ENCODE peak calls at places on chromosomes 1 and 21, in seven cellular contexts. D is IMR-90, Y is foreskin fibroblast, C is progenitor cell of endocrine pancreas, V is tibial nerve, N is fibroblast of lung, Z is astrocyte of the spinal cord. T is an unnamed sample.

GRCh38 chr1:39609618-39610331 is 29.7 kb downstream of the HEYL start:
- DNase-seq in C (peak; percentile 66), Z (peak; percentile 19), N (peak; percentile 27), V (peak; percentile 61), D (no peak), Y (peak; percentile 23), T (no peak)

GRCh38 chr1:116333171-116334014 is 39.7 kb upstream of the ATP1A1 start:
- DNase-seq in Y (no peak), N (no peak), Z (no peak), V (no peak), D (no peak), C (no peak), T (no peak)

GRCh38 chr1:110282395-110282794 is 56.8 kb upstream of the RBM15 start:
- DNase-seq in V (no peak), Z (no peak), D (no peak), N (no peak), C (no peak), Y (no peak), T (peak; percentile 67)

GRCh38 chr21:35428927-35429326 is 379.8 kb upstream of the RUNX1 start:
- DNase-seq in Z (no peak), C (no peak), Y (no peak), V (peak; percentile 12), D (no peak), N (no peak), T (no peak)

GRCh38 chr1:87880098-87880746 is 551.5 kb downstream of the LMO4 start:
- DNase-seq in D (no peak), C (no peak), N (peak; percentile 6), Z (no peak), Y (no peak), V (no peak), T (no peak)

GRCh38 chr1:65172936-65173335 is 24.9 kb downstream of the AK4 start:
- DNase-seq in D (no peak), N (no peak), Y (no peak), Z (no peak), C (no peak), V (no peak), T (no peak)

GRCh38 chr1:43454270-43455011 is 710 bp upstream of the HYI start:
- DNase-seq in C (peak; percentile 35), D (peak; percentile 81), V (peak; percentile 65), Y (peak; percentile 82), Z (peak; percentile 85), N (peak; percentile 88), T (peak; percentile 94)

GRCh38 chr21:20739421-20739820 is 258.8 kb upstream of the NCAM2 start:
- DNase-seq in N (no peak), Y (no peak), Z (no peak), D (no peak), V (no peak), C (no peak), T (no peak)

GRCh38 chr21:28543975-28544374 is 448.7 kb downstream of the LTN1 start:
- DNase-seq in Z (no peak), D (no peak), V (no peak), N (no peak), Y (no peak), C (no peak), T (no peak)

GRCh38 chr1:100606438-100606837 is 68.5 kb downstream of the GPR88 start:
- DNase-seq in V (peak; percentile 32), Z (peak; percentile 71), N (peak; percentile 65), Y (peak; percentile 58), C (no peak), D (peak; percentile 74), T (no peak)

GRCh38 chr21:35256468-35256988 is 207.4 kb upstream of the RUNX1 start:
- DNase-seq in C (no peak), Z (peak; percentile 99), N (peak; percentile 99), V (peak; percentile 60), D (peak; percentile 100), Y (peak; percentile 97), T (no peak)

GRCh38 chr1:221045842-221046831 is 166.9 kb downstream of the HLX start:
- DNase-seq in N (peak; percentile 39), Y (no peak), V (no peak), Z (peak; percentile 43), C (no peak), D (peak; percentile 38), T (no peak)

GRCh38 chr1:151131832-151132675 is 14.4 kb downstream of the SEMA6C start:
- DNase-seq in Y (no peak), V (no peak), Z (peak; percentile 9), N (peak; percentile 30), D (no peak), C (peak; percentile 23), T (no peak)

GRCh38 chr1:72282690-72283203 is 408 bp upstream of the NEGR1 start:
- DNase-seq in D (peak; percentile 89), N (peak; percentile 94), Y (peak; percentile 97), C (peak; percentile 60), V (peak; percentile 78), Z (peak; percentile 98), T (no peak)

GRCh38 chr1:7500381-7501258 is 270.5 kb upstream of the VAMP3 start:
- DNase-seq in Y (no peak), Z (no peak), V (no peak), D (no peak), N (no peak), C (no peak), T (no peak)

DNA sequence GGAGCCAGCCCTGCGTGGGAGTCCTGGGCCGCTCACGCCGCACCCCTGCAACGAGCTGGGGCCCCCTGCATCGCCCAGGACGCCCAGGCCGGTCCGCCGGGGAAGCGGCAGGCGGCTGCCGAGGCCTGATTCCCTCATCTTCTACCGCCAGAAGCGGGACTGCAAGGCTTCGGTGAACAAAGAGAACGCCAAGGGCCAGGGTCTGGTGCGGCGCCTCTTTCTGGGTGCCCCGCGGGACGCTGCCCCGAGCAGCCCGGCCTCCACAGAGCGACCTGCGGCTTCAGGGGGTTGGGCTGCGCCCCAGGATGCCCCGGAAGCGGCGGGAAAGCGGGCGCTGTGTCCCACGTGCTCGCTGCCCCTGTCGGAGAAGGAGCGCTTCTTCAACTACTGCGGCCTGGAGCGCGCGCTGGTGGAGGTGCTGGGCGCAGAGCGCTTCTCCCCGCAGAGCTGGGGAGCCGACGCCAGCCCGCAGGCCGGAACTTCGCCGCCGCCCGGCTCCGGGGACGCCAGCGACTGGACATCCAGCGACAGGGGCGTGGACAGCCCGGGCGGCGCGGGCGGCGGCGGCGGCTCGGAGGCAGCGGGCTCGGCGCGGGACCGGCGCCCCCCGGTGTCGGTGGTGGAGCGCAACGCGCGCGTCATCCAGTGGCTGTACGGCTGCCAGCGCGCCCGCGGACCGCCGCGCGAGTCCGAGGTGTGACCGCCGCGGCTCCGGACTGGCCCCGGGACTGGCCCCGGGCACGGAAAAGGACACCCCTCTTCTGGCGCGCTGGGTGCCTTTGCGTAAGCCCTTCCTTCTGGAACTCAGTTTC is 2.7 kb downstream of the FAM110D start:
- DNase-seq in C (peak; percentile 50), Y (peak; percentile 43), Z (peak; percentile 33), N (peak; percentile 65), V (no peak), D (peak; percentile 31), T (no peak)
- TF ChIP-seq CTCF in C (peak; percentile 46), Y (no peak), Z (peak; percentile 2), N (no peak), V (no peak), D (no peak), T (no peak)

GRCh38 chr1:203086992-203087763 is 1.4 kb upstream of the MYOG start:
- DNase-seq in N (no peak), Y (no peak), D (no peak), C (no peak), V (no peak), Z (no peak), T (peak; percentile 61)

GRCh38 chr1:203085528-203086406 is at the start of gene MYOG:
- DNase-seq in V (no peak), D (no peak), N (no peak), Z (no peak), C (no peak), Y (no peak), T (peak; percentile 60)

GRCh38 chr1:203082571-203083462 is 3.0 kb downstream of the MYOG start:
- DNase-seq in Y (no peak), C (no peak), D (no peak), N (no peak), V (no peak), Z (no peak), T (no peak)

GRCh38 chr1:203083463-203083921 is 2.3 kb downstream of the MYOG start:
- DNase-seq in N (no peak), V (no peak), C (no peak), Y (no peak), D (no peak), Z (no peak), T (peak; percentile 76)

GRCh38 chr1:203084588-203085527 is 954 bp downstream of the MYOG start:
- DNase-seq in Y (no peak), C (no peak), N (no peak), V (no peak), Z (no peak), D (no peak), T (peak; percentile 67)
- TF ChIP-seq CTCF in Y (peak; percentile 28), C (peak; percentile 39), N (peak; percentile 23), V (no peak), Z (peak; percentile 42), D (peak; percentile 41), T (no peak)

DNA sequence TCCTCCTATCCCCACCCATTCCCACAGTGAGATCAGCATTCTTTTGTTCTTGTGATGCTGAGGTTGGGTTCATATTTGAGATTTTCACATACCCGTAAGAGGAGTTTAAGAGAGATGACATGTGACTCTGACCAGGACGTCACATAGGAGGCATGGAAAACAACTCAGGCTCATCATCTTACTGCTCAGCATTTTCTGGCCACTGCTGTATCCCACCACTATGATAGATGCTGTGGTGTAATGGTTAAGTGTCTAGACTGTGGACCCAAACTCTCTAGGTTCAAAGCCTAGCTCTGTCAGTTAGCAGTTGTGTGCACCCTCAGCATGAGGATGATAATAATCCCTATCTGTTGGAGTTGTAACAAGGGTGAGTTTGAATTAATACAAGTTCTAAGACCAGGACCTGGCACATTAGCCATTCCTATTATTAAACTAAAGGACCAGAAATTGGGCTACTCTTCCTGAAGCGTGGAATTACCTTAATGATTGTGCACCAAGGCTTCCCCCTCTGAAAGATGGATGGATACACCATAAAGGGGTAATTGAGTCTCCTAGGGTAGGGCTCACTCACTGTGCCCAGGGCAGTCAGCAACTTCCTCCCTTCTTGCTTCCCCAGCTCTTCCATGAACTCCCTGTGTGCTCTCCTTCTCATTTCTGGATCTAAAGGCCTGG is 40.9 kb downstream of the LGR6 start:
- DNase-seq in Z (peak; percentile 59), Y (no peak), V (no peak), N (peak; percentile 74), D (peak; percentile 37), C (no peak), T (no peak)
- TF ChIP-seq CTCF in Z (no peak), Y (no peak), V (no peak), N (no peak), D (no peak), C (no peak), T (no peak)

DNA sequence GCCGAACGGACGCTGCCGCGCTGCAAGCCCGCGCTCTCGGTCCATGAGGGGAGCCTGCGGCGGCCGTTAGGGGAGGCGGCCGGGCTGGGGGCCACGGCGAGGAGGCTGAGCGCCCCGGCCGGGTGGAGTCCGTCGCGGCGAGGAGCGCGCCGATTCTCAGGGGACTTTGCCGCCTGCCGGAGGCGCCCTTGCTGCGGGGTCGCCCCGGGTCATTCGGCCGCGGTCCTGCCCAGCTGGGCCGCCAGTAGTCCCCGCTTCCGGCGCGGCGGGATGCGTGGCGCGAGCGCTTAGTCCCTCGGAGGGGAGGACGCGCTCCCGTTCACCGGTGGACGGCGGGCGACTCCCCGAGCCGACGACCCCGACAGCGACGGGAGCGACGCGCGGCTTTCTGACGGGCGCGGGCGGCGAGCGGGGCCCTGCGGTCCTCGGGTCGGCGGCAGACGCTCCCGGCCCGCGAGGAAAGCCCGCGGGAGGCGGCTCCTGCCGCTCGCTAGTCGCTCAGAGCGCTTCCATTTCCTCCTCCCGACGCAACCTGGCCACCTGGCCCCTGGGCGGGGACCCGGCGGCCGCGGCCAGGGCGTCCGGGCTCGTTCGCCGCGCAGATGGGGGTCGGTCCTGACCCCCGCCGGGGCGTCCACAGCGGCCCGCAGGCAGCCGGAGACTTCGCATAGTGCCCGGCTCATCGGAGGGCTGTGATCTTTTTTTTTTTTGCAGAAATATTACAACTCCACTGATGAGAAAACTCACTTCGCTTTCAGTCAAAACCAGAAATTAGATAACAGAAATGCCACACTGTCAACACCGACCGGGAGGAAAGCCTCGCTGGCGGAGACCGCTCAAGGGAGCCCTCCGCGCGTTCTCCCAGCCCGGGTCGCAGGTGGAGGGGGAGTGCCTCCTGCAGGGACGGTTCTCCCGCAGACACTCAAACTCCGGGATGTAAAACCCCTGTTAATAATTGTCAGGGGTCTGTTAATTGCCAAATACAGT is 640 bp upstream of the ZBTB21 start:
- DNase-seq in D (no peak), C (peak; percentile 31), N (peak; percentile 12), V (no peak), Y (no peak), Z (peak; percentile 8), T (no peak)
- TF ChIP-seq CTCF in D (peak; percentile 29), C (peak; percentile 19), N (peak; percentile 6), V (no peak), Y (no peak), Z (peak; percentile 3), T (no peak)

T was measured in vagina.